ENCODE peak calls at places on chromosomes 6 and 20, in four cellular contexts. H, Y, O and D are unnamed samples.

GRCh38 chr20:10605547-10606195 is 68.1 kb downstream of the JAG1 start:
- DNase-seq in O (no peak), Y (no peak), H (no peak), D (no peak)

GRCh38 chr20:13703265-13703664 is 64.5 kb upstream of the TASP1 start:
- DNase-seq in O (no peak), Y (no peak), H (peak; percentile 46), D (no peak)

GRCh38 chr20:50670126-50670862 is 21.0 kb downstream of the RIPOR3 start:
- DNase-seq in H (no peak), O (peak; percentile 76), Y (no peak), D (no peak)

GRCh38 chr20:58894652-58895051 is 42.1 kb downstream of the GNAS start:
- DNase-seq in Y (no peak), O (no peak), H (no peak), D (no peak)

GRCh38 chr20:17635846-17636245 is 46.2 kb downstream of the RRBP1 start:
- DNase-seq in H (no peak), Y (no peak), O (no peak), D (no peak)

GRCh38 chr6:169807219-169807618 is 55.8 kb downstream of the ERMARD start:
- DNase-seq in Y (no peak), O (no peak), H (no peak), D (no peak)

GRCh38 chr20:59421089-59421488 is 120.7 kb downstream of the EDN3 start:
- DNase-seq in O (no peak), H (no peak), Y (no peak), D (no peak)

GRCh38 chr6:2596222-2596621 is 154.5 kb downstream of the MYLK4 start:
- DNase-seq in H (peak; percentile 71), Y (peak; percentile 54), O (no peak), D (peak; percentile 11)

GRCh38 chr6:5276596-5276995 is 15.3 kb downstream of the FARS2 start:
- DNase-seq in Y (peak; percentile 31), H (no peak), O (no peak), D (no peak)

GRCh38 chr6:127118505-127119360 is at the start of gene RSPO3:
- DNase-seq in Y (peak; percentile 63), H (peak; percentile 72), O (peak; percentile 44), D (no peak)

DNA sequence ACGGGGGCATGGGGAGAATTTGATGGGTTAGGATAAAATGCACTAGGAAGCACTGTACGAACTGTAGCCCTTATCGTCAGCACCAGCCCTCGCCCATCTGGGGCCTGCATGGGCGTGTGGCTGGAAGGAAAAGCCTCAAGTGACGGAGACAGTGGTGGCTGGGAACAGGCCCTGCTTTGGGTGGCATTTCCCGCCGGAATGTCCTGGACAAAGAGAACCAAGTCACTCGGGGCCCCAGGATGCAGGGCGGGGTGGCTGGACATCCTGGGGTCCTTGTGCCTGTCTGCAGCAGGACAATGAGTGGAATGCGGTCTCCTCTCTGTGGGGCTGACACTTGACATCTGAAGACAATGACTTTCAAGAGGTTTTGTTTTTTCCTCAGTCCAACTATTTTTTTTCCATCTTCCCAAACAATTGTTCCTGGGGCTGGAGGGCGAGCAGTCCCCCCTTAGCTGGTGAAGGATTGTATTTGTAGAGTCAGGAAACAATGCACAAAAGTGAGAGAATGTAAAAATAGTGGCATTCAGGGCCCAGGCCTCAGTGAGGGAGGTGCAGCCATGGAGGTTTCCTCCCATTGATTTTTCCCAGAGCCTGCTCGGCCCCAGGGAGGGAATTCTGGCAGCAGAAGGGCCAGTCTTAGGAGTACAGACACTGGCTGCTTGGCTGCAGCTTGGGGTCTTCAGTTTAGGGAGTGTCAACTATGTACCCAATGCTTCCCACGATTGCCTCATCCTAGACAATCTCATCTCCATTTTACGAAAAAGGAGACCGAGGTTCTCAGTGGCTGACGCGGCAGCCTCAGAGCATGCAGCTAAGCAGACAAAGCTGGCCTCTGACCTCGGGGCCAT is 64.4 kb downstream of the PREX1 start:
- DNase-seq in O (no peak), Y (peak; percentile 49), H (peak; percentile 17), D (no peak)
- H3K27ac ChIP-seq in O (no peak overlapping the region), Y (no peak overlapping the region), H (no peak overlapping the region), D (no peak overlapping the region)

DNA sequence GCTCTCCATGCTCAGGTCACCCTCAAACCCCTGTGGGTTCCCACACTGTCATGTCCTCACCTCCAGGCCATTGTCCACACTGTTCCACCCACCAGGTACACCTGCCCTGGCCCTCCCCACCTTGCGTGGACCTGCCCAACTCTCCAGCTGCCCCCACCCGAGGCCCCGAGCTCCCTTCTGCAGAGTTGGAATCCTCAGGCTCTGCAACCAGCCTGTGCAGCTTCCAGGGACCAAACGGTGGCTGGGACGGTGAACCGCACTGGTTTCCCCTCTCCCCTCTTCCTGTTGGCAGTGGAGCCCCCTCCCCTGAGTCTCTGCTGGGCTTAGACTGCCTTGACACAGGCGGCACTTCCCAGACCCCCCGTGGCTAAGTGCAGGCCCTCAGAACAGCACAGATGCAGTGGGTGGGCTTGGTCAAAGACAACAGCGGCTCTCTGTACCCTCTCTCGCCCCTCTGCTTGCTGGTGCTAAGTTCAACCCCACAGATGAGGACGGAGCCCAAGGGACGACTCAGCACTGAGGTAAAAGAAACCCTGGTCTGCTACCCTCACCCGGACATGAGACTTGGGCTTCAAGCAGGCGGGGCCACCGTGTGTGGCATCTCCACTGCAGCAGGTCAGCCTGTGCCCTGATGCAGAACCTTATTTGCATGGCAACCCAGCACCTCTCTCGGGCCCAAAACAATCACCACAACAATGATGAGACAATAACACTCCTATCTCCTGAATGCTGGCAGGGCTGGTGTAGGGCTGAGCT is 11.0 kb downstream of the ZBP1 start:
- DNase-seq in H (no peak), O (no peak), Y (no peak), D (no peak)
- TF ChIP-seq EZH2phosphoT487 in H (no peak), O (no peak), Y (no peak), D (no peak)

DNA sequence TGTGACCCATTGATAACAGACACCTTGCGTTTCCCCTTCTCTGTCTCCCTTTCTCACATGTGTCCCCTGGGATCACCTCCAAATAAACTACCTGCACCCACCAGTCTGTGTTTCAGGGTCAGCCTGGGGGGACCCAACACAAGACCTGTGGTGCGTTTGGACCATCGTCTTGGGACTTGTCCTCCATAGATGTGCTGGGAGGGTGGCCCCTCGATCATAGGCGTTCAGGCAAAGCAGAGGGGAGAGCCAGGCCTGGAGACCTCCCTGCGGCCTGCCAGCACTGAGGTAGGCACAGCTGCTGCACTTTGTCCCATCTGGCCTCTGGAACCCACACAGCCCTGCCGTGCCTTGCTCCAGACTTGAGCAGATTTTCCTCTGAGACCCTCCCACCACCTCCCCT is 18.1 kb downstream of the CST9 start:
- DNase-seq in H (no peak), O (no peak), Y (no peak), D (no peak)
- H3K27ac ChIP-seq in H (no peak overlapping the region), O (no peak overlapping the region), Y (no peak overlapping the region), D (no peak overlapping the region)

GRCh38 chr6:150857906-150858365 is 7.6 kb upstream of the MTHFD1L start:
- DNase-seq in O (no peak), H (no peak), Y (no peak), D (no peak)

DNA sequence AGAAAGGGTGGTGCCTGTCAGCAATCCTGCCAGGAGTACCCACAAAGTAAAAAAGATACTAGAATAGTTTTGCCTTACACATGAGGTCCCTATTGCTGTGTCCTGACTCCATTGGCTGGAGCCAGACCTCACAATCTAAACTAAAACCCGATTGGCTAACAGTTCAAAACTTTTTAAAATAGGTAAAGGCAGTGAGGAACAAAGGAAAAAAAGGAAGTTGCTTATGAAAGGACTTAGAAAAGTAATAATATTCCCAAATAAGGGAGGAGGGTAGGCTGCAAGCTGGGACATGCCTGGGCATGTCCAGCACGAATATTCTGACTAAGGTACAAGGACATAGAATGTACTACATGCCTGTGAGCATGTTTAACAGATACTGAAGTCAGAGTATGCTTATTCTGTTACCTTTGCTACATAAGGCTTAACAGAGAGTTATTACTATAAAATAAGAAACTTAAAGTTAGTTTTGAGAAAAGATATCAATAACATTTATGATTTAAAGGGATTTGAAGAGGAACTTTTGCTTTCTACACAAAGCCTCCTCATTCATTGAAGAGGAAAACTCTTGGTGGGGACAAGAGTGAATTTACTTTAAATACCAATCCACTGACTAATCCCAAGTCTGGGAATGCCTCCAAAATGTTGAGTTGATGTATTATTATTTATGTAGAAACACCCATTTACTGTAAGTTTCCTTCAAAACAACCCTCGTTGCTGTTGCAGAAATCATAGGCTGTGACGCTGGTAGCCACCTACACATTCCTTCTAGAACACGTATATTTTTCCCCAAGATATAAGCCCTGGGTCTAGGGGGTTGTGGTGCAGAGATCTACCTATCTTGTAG is 8.2 kb upstream of the MTHFD1L start:
- DNase-seq in O (peak; percentile 69), Y (no peak), H (no peak), D (no peak)
- TF ChIP-seq EZH2phosphoT487 in O (no peak), Y (no peak), H (no peak), D (no peak)

GRCh38 chr6:142378138-142378875 is 76.5 kb downstream of the ADGRG6 start:
- DNase-seq in H (peak; percentile 16), Y (no peak), O (peak; percentile 40), D (no peak)
- H3K27ac ChIP-seq in H (peak overlapping the region; percentile 47), Y (no peak overlapping the region), O (peak overlapping the region; percentile 69), D (no peak overlapping the region)

GRCh38 chr6:138007014-138007472 is 100.2 kb downstream of the PERP start:
- DNase-seq in Y (peak; percentile 67), O (peak; percentile 26), H (peak; percentile 85), D (peak; percentile 32)
- TF ChIP-seq EZH2phosphoT487 in Y (no peak), O (no peak), H (no peak), D (no peak)

DNA sequence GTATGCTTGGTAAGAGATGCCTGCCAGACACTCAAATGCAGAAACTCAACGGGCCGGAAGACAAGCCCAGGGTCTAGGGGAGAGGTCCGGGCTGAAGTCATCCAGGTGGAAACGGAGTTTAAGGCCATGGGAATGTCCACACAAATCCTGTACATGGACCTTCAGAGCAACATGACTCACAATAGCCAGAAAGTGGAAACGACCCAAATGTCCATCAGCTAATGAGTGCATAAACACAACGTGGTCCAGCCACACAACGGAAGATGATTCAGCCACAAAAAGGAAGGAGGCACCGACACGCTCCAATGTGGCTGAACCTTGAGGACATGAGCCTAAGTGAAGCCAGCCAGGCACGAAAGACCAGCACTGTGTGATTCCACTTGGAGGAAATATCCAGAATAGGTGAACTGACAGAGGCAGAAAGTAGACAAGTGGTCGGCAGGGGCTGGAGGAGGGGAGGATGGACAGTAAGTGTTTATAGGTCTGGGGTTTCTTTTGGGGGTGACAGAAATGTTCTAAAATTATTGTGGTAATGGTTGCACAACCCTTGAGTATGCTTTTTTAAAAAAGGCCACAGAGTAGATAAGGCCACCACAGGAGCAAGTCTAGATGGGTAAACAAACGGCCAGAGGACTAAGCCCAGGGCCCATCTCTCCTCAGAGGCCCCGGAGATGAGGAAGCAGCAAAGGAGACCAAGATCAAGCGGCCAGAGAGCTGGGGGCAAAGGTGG is 105.6 kb downstream of the PREX1 start:
- DNase-seq in H (no peak), Y (no peak), O (no peak), D (no peak)
- H3K27ac ChIP-seq in H (no peak overlapping the region), Y (no peak overlapping the region), O (peak overlapping the region; percentile 82), D (no peak overlapping the region)

GRCh38 chr6:15131234-15132195 is 114.4 kb upstream of the JARID2 start:
- DNase-seq in O (peak; percentile 8), H (no peak), Y (no peak), D (no peak)

GRCh38 chr6:15129872-15130271 is 116.0 kb upstream of the JARID2 start:
- DNase-seq in H (peak; percentile 11), O (no peak), Y (no peak), D (no peak)

GRCh38 chr6:15137086-15137485 is 108.8 kb upstream of the JARID2 start:
- DNase-seq in O (no peak), H (no peak), Y (no peak), D (no peak)

GRCh38 chr6:15132854-15133670 is 112.8 kb upstream of the JARID2 start:
- DNase-seq in Y (no peak), O (peak; percentile 73), H (no peak), D (no peak)
- TF ChIP-seq EZH2phosphoT487 in Y (no peak), O (no peak), H (no peak), D (no peak)